ENCODE peak calls at places on chromosome 9, in five cellular contexts. K is activated CD8-positive, alpha-beta T cell treated with anti-CD3 and anti-CD28 coated beads for 36 hours; Q is GM23338; T is glutamatergic neuron; R is AG09319. X is an unnamed sample.

GRCh38 chr9:13296972-13297371 is 17.5 kb upstream of the MPDZ start:
- DNase-seq in K (no peak), Q (no peak), T (no peak), R (no peak), X (no peak)

GRCh38 chr9:109122726-109123621 is 3.2 kb upstream of the TMEM245 start:
- DNase-seq in K (no peak), Q (no peak), T (no peak), R (no peak), X (no peak)

GRCh38 chr9:93898502-93899426 is 56.4 kb downstream of the BARX1 start:
- DNase-seq in K (no peak), Q (no peak), T (no peak), R (no peak), X (no peak)

GRCh38 chr9:14238044-14238443 is 75.9 kb downstream of the NFIB start:
- DNase-seq in K (no peak), Q (peak), T (no peak), R (no peak), X (peak)

GRCh38 chr9:121026768-121027167 is 23.3 kb downstream of the C5 start:
- DNase-seq in K (no peak), Q (no peak), T (no peak), R (no peak), X (no peak)

GRCh38 chr9:121483049-121483448 is 16.6 kb downstream of the GGTA1 start:
- DNase-seq in K (peak), Q (no peak), T (no peak), R (no peak), X (peak)

GRCh38 chr9:135085830-135086546 is 1.5 kb upstream of the OLFM1 start:
- DNase-seq in K (peak), Q (peak), T (peak), R (peak), X (peak)

GRCh38 chr9:20442461-20443319 is 179.6 kb downstream of the MLLT3 start:
- DNase-seq in K (no peak), Q (no peak), T (no peak), R (no peak), X (no peak)

GRCh38 chr9:95626885-95627558 is 110.3 kb upstream of the PTCH1 start:
- DNase-seq in K (peak), Q (no peak), T (no peak), R (no peak), X (no peak)

GRCh38 chr9:68648971-68649370 is 56.1 kb upstream of the PIP5K1B start:
- DNase-seq in K (no peak), Q (no peak), T (no peak), R (no peak), X (no peak)

GRCh38 chr9:94867281-94867841 is 140.9 kb downstream of the AOPEP start:
- DNase-seq in K (no peak), Q (peak), T (no peak), R (no peak), X (peak)

GRCh38 chr9:113602126-113603119 is 138.9 kb downstream of the RGS3 start:
- DNase-seq in K (peak), Q (peak), T (peak), R (no peak), X (peak)

GRCh38 chr9:31612336-31613030 is 772.0 kb upstream of the ACO1 start:
- DNase-seq in K (no peak), Q (no peak), T (no peak), R (no peak), X (no peak)

GRCh38 chr9:87664153-87665060 is 61.5 kb upstream of the CTSL start:
- DNase-seq in K (no peak), Q (no peak), T (no peak), R (no peak), X (no peak)
- TF ChIP-seq CTCF in K (no peak), Q (no peak), T (no peak), R (no peak), X (no peak)

GRCh38 chr9:85112376-85112775 is 442.8 kb downstream of the NTRK2 start:
- DNase-seq in K (no peak), Q (no peak), T (no peak), R (no peak), X (no peak)

GRCh38 chr9:85108806-85109205 is 439.3 kb downstream of the NTRK2 start:
- DNase-seq in K (no peak), Q (no peak), T (no peak), R (no peak), X (no peak)

GRCh38 chr9:85112933-85113418 is 443.4 kb downstream of the NTRK2 start:
- DNase-seq in K (no peak), Q (no peak), T (no peak), R (no peak), X (no peak)

DNA sequence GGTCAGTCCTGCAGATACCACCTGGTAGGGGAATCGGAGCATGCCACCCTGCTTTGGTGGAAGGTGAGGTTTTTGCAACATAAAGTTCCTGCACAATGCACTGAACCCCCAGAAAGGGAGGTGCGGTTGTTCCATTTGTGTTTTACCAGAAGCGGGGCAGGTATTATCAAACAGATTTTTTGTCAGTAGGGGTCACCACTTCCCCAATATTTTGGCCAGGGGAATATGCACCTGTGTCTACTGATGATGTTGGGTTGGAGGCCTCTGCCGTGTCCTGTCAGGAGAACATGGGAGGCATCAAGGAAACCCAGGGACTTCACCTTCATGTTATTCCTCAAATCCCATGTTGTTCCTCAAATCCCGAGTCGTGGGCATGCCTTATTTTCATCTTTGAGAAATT is 438.7 kb downstream of the NTRK2 start:
- DNase-seq in K (no peak), Q (no peak), T (no peak), R (no peak), X (peak)
- TF ChIP-seq CTCF in K (no peak), Q (peak), T (no peak), R (no peak), X (no peak)

DNA sequence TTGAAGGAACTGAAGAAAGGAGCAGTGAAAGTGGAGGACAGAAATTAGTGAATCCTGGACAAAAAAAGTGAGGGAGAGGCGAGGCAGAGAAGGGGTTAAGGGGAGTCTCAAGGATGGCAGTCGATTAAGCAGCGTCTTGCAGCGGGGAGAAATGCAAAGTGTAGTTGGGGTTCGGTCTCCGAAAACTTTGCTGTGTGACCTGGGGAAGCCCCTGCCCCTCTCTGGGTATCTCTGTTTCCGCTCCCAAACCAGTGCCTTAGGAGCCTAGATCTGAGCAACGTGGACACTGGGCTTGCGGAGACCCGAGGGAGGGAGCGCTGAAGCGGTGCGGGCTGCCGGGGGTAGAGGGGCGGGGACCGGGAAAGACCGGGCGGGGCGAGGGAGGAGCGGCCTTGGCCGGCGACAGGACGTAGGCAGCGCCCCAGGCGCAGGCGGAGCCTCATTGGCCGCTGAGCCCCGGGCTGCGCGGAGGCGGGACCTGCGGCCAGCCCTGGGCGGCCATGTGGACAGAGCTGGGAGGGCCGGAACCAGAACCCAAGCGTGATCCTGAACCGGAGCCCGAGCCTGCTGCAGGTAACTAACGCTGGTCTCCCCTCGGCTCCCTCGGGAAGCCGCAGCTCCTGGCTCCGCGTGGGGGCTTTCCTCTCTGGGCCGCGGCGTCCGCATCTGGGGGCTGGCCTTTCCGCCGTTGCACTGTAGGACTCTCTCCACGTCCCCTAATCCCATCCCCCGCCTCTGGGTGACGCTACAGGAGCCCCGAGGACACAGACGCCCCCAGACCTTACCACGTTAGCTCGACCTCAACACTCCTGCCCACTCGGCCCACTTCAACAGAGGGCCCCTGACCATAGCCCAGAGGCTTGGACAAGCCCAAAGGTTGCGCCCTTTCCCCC is at the start of gene ALDH1B1:
- DNase-seq in K (peak), Q (peak), T (peak), R (peak), X (peak)
- TF ChIP-seq CTCF in K (no peak), Q (peak), T (no peak), R (peak), X (no peak)

GRCh38 chr9:9791621-9792020 is 821.2 kb downstream of the PTPRD start:
- DNase-seq in K (no peak), Q (peak), T (no peak), R (no peak), X (peak)
- TF ChIP-seq CTCF in K (no peak), Q (no peak), T (no peak), R (peak), X (peak)

DNA sequence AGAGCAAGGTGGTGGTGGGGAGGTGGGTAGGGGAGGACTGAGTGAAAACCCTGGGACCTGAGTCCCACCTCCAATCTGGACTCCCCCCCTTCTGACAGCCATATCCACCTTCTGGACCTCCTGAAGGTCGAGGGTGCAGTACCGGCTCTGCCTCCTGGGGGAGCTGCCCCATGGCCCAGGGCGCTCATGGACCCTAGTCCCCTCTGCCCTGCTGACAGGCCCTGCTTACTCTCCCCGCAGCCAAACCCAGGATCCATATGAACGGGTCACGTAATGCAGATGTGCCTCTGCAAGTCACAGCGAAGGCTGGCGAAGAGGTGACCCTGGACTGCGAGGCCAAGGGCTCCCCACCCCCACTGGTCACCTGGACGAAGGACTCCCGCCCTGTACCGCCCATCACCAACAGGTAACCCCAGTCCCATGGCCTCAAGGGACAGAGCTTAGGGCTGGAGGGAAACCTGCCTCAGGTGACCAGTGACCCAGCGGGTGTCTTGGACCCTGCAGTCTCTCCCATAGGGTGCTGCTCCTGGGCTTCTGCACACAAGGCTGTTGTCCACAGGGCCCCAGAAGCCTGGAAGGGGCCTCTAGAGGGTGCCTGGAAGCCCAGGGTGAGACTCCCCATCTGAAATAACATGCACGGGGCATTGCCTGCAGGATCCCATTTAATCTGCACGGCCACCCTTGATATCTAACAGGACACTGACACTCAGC is 61.7 kb downstream of the HMCN2 start:
- DNase-seq in K (peak), Q (peak), T (peak), R (no peak), X (no peak)
- TF ChIP-seq CTCF in K (peak), Q (peak), T (peak), R (peak), X (peak)

GRCh38 chr9:21906878-21907277 is 87.3 kb downstream of the CDKN2A start:
- DNase-seq in K (no peak), Q (no peak), T (no peak), R (no peak), X (no peak)

GRCh38 chr9:21906213-21906612 is 88.0 kb downstream of the CDKN2A start:
- DNase-seq in K (no peak), Q (no peak), T (no peak), R (no peak), X (no peak)

GRCh38 chr9:21903380-21903965 is 90.7 kb downstream of the CDKN2A start:
- DNase-seq in K (no peak), Q (no peak), T (no peak), R (no peak), X (no peak)

GRCh38 chr9:21904371-21904770 is 89.8 kb downstream of the CDKN2A start:
- DNase-seq in K (no peak), Q (no peak), T (no peak), R (no peak), X (no peak)

GRCh38 chr9:21904776-21905175 is 89.4 kb downstream of the CDKN2A start:
- DNase-seq in K (no peak), Q (peak), T (no peak), R (no peak), X (no peak)
- TF ChIP-seq CTCF in K (no peak), Q (peak), T (peak), R (no peak), X (no peak)

DNA sequence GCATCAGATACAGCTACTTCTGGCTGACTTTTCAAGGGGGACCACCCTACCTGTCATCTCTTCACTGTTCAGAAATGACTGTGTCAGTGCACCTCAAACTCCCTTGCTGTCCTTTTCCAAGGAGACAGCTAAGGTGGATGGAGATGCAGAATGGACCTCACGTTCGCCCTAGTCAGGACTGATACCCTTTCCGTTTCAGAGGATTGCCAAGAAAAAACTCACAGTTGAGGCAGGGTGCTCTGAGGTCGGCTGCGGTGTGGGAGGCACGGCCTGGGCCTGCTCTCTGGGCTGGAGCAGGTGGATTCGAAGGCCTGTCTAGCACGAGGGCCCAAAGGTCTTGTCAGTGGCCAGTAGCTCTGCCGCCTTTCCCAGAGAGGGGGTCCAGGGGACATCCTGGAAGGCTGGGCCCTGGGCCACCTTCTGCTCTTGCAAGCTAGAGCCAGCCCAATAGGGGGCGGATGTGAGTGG is 2.2 kb upstream of the MSMP start:
- DNase-seq in K (peak), Q (peak), T (peak), R (no peak), X (no peak)
- TF ChIP-seq CTCF in K (peak), Q (peak), T (peak), R (peak), X (peak)

DNA sequence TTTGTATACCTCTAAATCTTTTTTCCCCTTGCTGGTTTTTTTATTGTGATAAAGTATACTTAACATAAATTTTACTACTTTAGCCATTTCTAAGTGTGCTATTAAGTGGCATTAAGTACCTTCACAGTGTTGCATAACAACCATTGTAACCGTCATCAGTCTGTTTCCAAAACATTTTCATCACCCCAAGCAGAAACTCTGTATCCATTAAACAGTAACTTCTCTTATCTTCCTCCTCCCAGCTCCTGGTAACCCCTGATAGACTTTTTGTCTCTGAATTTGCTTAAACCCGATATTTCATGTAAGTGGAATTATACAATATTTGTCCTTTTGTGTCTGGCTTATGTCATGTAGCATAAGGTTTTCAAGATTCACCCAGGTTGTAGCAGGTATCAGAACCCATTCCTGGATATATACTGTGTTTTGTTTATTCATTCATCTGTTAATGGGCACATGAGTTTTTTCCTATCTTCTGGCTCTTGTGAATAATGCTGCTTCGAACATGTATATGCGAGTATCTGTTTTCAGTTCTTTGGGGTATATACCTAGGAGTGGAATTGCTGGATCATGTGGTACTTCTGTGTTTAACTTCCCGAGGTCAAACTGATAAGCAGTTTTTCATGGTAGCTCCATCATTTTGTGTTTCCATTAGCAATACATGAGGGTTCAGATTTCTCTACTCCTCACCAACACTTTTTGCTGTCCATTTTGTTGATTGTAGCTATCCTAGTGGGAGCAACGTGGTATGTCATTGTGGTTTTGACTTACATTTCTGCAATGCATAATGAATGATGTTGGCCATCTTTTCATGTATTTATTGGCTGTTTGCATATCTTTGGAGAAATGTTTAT is 66.5 kb downstream of the EHMT1 start:
- DNase-seq in K (no peak), Q (no peak), T (no peak), R (no peak), X (no peak)
- TF ChIP-seq CTCF in K (no peak), Q (no peak), T (no peak), R (no peak), X (no peak)

DNA sequence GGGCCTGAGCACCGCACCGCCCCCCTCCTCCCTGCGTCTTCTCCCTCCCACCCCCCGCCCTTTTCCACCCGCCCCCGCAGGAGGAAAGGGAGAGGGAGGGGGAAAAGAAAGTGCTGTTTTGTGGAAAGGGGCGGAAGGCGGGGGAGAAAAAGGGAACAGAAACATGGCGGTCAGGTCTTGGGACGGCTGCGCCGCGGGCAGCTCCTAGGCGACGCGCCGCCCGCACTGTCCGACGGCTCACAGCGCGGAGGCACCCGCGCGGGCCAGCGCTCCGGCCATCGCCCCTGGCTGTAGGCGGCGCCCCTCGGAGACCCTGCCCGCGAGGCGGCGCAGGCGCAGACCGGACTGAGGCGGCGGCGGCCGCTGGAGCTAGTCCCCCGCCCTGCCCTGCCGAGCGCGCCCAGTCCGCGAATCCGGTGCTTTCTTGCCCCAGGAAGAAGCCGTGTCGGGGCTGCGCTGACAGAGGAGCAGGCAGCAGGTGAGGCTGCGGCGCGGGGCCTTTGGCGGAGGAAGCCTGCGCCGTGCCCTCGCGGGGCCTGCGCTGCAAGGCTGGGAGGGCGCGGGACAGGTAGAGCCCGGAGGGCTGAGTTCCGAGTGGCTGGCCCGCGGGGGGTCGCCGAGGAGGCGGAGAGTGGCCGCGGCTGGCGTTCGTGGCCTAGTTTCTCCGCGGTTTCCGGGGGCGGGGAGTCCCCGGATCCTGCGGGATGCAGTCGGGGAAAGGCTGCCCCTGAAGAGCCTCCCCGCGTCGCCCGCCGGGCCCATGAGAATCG is at the start of gene DENND4C:
- DNase-seq in K (peak), Q (peak), T (peak), R (peak), X (peak)
- TF ChIP-seq CTCF in K (peak), Q (peak), T (no peak), R (no peak), X (no peak)